ENCODE peak calls at places on chromosomes 1 and 21, in six cellular contexts. C is A549, L is heart right ventricle, D is sigmoid colon, G is heart left ventricle, B is cardiac muscle cell. M is an unnamed sample.

GRCh38 chr1:20380616-20381035 is 90.0 kb downstream of the VWA5B1 start:
- DNase-seq in D (peak; percentile 64), C (peak; percentile 36), G (no peak), L (no peak), B (peak; percentile 64), M (no peak)

GRCh38 chr1:38941527-38942019 is at the start of gene RHBDL2:
- DNase-seq in D (peak; percentile 71), G (peak; percentile 77), C (peak; percentile 35), L (peak; percentile 71), B (peak; percentile 70), M (peak; percentile 29)

GRCh38 chr1:107829083-107829771 is 135.8 kb downstream of the VAV3 start:
- DNase-seq in G (no peak), L (no peak), D (no peak), C (no peak), B (peak; percentile 65), M (no peak)

GRCh38 chr1:200795151-200795550 is 56.5 kb downstream of the CAMSAP2 start:
- DNase-seq in B (peak; percentile 29), G (no peak), L (no peak), D (no peak), C (no peak), M (no peak)

GRCh38 chr1:4108341-4108740 is 208.3 kb upstream of the C1orf174 start:
- DNase-seq in C (no peak), D (peak; percentile 36), L (no peak), G (no peak), B (no peak), M (no peak)

GRCh38 chr1:58921342-58921741 is 137.5 kb upstream of the JUN start:
- DNase-seq in C (no peak), B (no peak), L (no peak), G (no peak), D (no peak), M (no peak)

GRCh38 chr1:67485046-67485811 is 55.0 kb upstream of the SERBP1 start:
- DNase-seq in D (no peak), G (no peak), C (no peak), L (no peak), B (no peak), M (no peak)

GRCh38 chr1:24929876-24930702 is at the start of gene RUNX3:
- DNase-seq in G (peak; percentile 68), C (peak; percentile 71), B (no peak), D (peak; percentile 49), L (no peak), M (peak; percentile 84)

GRCh38 chr1:86423873-86424272 is at the start of gene CLCA2:
- DNase-seq in C (no peak), B (no peak), D (no peak), G (no peak), L (no peak), M (no peak)

GRCh38 chr1:156378557-156378956 is 9.5 kb downstream of the RHBG start:
- DNase-seq in C (no peak), B (no peak), G (no peak), D (no peak), L (no peak), M (no peak)

GRCh38 chr1:87515781-87516180 is 187.1 kb downstream of the LMO4 start:
- DNase-seq in B (peak; percentile 28), L (no peak), D (no peak), C (no peak), G (no peak), M (no peak)

GRCh38 chr21:28971171-28971570 is 21.5 kb downstream of the LTN1 start:
- DNase-seq in G (no peak), L (no peak), D (no peak), B (no peak), C (no peak), M (no peak)

GRCh38 chr1:5273280-5274003 is 619.0 kb downstream of the AJAP1 start:
- DNase-seq in G (no peak), D (peak; percentile 12), B (no peak), L (no peak), C (no peak), M (no peak)

GRCh38 chr1:176880954-176881595 is 283.4 kb downstream of the ASTN1 start:
- DNase-seq in C (peak; percentile 69), L (peak; percentile 68), B (peak; percentile 82), G (peak; percentile 71), D (peak; percentile 81), M (peak; percentile 81)

GRCh38 chr1:36298640-36299039 is 7.5 kb upstream of the SH3D21 start:
- DNase-seq in D (no peak), B (no peak), L (no peak), C (no peak), G (no peak), M (no peak)

GRCh38 chr1:213519098-213519497 is 468.1 kb downstream of the RPS6KC1 start:
- DNase-seq in L (no peak), G (no peak), D (no peak), C (no peak), B (no peak), M (no peak)
- H3K27ac ChIP-seq in L (no peak overlapping the region), G (no peak overlapping the region), D (no peak overlapping the region), C (no peak overlapping the region), B (no peak overlapping the region), M (no peak overlapping the region)

DNA sequence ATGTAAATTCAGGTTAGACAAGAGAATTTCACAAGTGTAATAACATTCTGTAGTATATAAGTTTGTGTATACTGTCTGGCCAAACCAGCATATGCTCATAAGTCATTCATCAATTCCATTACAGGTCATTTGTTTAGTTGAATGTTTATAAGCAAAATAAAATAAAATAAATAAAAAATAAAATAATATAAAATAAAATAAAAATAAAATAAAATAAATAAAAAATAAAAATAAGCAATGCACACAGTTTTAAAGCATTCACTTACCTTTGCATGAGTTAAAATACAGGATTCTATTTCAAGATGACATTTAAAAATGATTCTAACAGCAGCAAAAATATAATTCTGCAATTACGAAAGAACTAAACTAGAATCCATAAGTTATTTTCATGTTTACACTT is 9.9 kb downstream of the PODN start:
- DNase-seq in B (no peak), L (no peak), G (no peak), D (no peak), C (no peak), M (no peak)
- TF ChIP-seq CTCF in B (no peak), L (no peak), G (no peak), D (no peak), C (no peak), M (no peak)

GRCh38 chr1:30525980-30526651 is 197.3 kb downstream of the MATN1 start:
- DNase-seq in G (peak; percentile 45), D (no peak), L (peak; percentile 28), B (peak; percentile 68), C (peak; percentile 53), M (no peak)
- H3K27ac ChIP-seq in G (peak overlapping the region; percentile 68), D (no peak overlapping the region), L (peak overlapping the region; percentile 87), B (no peak overlapping the region), C (peak overlapping the region; percentile 69), M (no peak overlapping the region)

DNA sequence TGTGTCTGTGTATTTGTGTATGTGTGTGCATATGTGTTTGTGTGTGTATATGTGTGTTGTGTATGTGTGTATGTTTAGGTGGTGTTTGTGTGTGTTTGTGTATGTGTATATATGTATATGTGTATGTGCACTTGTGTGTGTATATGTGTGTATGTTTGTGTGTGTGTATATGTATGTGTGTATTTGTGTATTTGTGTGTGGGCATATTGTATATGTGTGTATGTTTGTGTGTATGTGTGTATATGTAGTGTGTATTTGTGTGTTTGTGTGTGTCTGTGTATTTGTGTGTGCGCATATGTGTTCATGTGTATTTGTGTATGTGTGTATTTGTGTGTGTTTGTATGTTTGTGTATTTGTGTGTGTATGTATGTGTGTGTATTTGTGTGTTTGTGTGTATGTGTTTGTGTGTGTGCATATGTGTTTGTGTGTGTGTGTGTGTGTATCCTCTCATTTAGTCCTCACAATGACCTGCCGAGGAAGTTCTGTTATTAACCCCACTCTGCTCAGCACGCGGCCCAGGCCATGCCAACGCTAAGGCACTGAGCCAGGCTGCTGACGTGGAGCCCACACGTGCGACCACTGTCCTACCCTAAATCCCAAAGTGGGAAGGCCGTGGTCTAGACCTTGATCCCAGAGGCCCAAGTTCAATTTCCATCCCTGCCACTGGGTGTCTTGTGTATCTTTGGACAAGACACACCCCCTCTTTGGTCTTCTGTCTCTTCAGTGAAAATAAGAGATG is 43.2 kb upstream of the TMEM51 start:
- DNase-seq in L (no peak), G (no peak), C (peak; percentile 19), D (no peak), B (no peak), M (no peak)
- TF ChIP-seq CTCF in L (no peak), G (no peak), C (no peak), D (no peak), B (no peak), M (no peak)

GRCh38 chr1:204408074-204408507 is 3.5 kb downstream of the PPP1R15B start:
- DNase-seq in G (peak; percentile 84), C (peak; percentile 46), L (peak; percentile 81), B (peak; percentile 86), D (peak; percentile 93), M (no peak)
- H3K27ac ChIP-seq in G (peak overlapping the region; percentile 98), C (peak overlapping the region; percentile 24), L (peak overlapping the region; percentile 94), B (no peak overlapping the region), D (peak overlapping the region; percentile 100), M (no peak overlapping the region)

GRCh38 chr1:7539772-7540175 is 231.3 kb upstream of the VAMP3 start:
- DNase-seq in D (no peak), L (no peak), C (peak; percentile 74), B (peak; percentile 17), G (peak; percentile 27), M (peak; percentile 90)
- TF ChIP-seq CTCF in D (no peak), L (peak; percentile 29), C (peak; percentile 38), B (peak; percentile 27), G (peak; percentile 32), M (peak; percentile 87)

GRCh38 chr1:151638074-151638775 is 26.4 kb downstream of the SNX27 start:
- DNase-seq in D (no peak), L (no peak), C (no peak), B (no peak), G (no peak), M (no peak)
- H3K27ac ChIP-seq in D (peak overlapping the region; percentile 12), L (no peak overlapping the region), C (peak overlapping the region; percentile 69), B (peak overlapping the region; percentile 56), G (no peak overlapping the region), M (no peak overlapping the region)

DNA sequence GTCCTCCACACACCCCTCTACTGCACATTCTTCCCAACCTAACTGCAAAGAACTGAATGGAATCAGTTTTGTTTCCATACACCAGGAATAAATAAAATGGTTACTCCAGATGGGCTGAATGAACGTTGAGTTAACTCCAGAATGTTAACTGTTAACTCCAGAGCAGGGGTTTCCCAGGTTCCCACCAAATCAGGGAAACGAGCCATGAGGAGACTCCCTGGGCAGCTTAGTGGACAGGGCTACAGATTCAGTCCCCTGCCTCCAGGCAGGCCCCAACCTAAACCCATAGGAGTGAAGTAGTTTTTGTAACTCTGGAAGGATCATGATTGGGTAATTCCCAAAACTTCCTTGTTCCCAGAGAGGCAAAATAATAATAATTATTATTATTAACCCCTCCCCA is 14.1 kb downstream of the VSIG8 start:
- DNase-seq in D (no peak), C (no peak), L (no peak), B (no peak), G (no peak), M (no peak)
- TF ChIP-seq CTCF in D (no peak), C (no peak), L (no peak), B (no peak), G (no peak), M (no peak)